ENCODE peak calls at places on chromosomes 1 and 21, in four cellular contexts. F is GM04503, Z is body of pancreas, P is NCI-H510A. O is an unnamed sample.
A peak's percentile ranks its signal among the peaks of the same experiment; 100 is the strongest.

GRCh38 chr1:201282931-201283829 is at the start of gene PKP1:
- DNase-seq in F (no peak), P (peak; percentile 81), Z (peak; percentile 59), O (peak; percentile 5)

GRCh38 chr1:230308039-230308438 is 118.1 kb downstream of the PGBD5 start:
- DNase-seq in P (no peak), Z (peak; percentile 94), F (no peak), O (peak; percentile 41)

GRCh38 chr1:188889166-188889565 is 1588.5 kb downstream of the BRINP3 start:
- DNase-seq in P (no peak), F (no peak), Z (no peak), O (no peak)

GRCh38 chr1:36175137-36176095 is 19.5 kb downstream of the MAP7D1 start:
- DNase-seq in F (no peak), Z (peak; percentile 78), P (peak; percentile 53), O (peak; percentile 23)

GRCh38 chr21:45613881-45614280 is 29.6 kb upstream of the PCBP3 start:
- DNase-seq in P (no peak), F (no peak), Z (no peak), O (no peak)

GRCh38 chr1:162062542-162063015 is 6.9 kb upstream of the NOS1AP start:
- DNase-seq in P (no peak), Z (peak; percentile 36), F (no peak), O (no peak)

GRCh38 chr1:77401384-77401783 is 119.6 kb downstream of the AK5 start:
- DNase-seq in P (no peak), F (no peak), Z (no peak), O (no peak)

GRCh38 chr1:50973875-50974617 is 4.0 kb downstream of the CDKN2C start:
- DNase-seq in F (no peak), P (no peak), Z (no peak), O (no peak)

GRCh38 chr1:190067592-190067991 is 410.1 kb downstream of the BRINP3 start:
- DNase-seq in Z (no peak), F (no peak), P (no peak), O (no peak)

GRCh38 chr1:13949571-13949970 is 249.6 kb downstream of the PRDM2 start:
- DNase-seq in P (no peak), F (no peak), Z (no peak), O (no peak)

GRCh38 chr1:29465755-29466154 is 229.4 kb downstream of the PTPRU start:
- DNase-seq in Z (no peak), P (no peak), F (no peak), O (no peak)

GRCh38 chr1:26111530-26112406 is at the start of gene PDIK1L:
- DNase-seq in Z (peak; percentile 94), F (peak; percentile 77), P (peak; percentile 91), O (peak; percentile 69)

GRCh38 chr1:85578321-85579295 is 2.0 kb upstream of the CCN1 start:
- DNase-seq in P (no peak), F (peak; percentile 99), Z (no peak), O (no peak)

GRCh38 chr1:201850053-201850397 is 21.1 kb downstream of the IPO9 start:
- DNase-seq in F (peak; percentile 81), P (no peak), Z (peak; percentile 12), O (no peak)

GRCh38 chr1:65174585-65174984 is 26.6 kb downstream of the AK4 start:
- DNase-seq in P (no peak), F (peak; percentile 83), Z (peak; percentile 39), O (no peak)

GRCh38 chr1:97384294-97384952 is 536.4 kb downstream of the DPYD start:
- DNase-seq in Z (no peak), F (peak; percentile 65), P (no peak), O (no peak)

GRCh38 chr1:17711962-17712361 is 43.2 kb upstream of the ACTL8 start:
- DNase-seq in Z (no peak), P (no peak), F (no peak), O (no peak)

GRCh38 chr21:45382698-45383000 is 22.3 kb upstream of the COL18A1 start:
- DNase-seq in Z (no peak), F (no peak), P (no peak), O (no peak)

GRCh38 chr1:56758135-56758534 is 61.1 kb downstream of the FYB2 start:
- DNase-seq in F (no peak), Z (peak; percentile 56), P (no peak), O (peak; percentile 8)

GRCh38 chr1:225896937-225897549 is 8.1 kb upstream of the LEFTY1 start:
- DNase-seq in P (peak; percentile 66), F (no peak), Z (peak; percentile 71), O (peak; percentile 16)

GRCh38 chr21:21230672-21231071 is 232.5 kb downstream of the NCAM2 start:
- DNase-seq in P (no peak), F (no peak), Z (no peak), O (no peak)

GRCh38 chr1:168135116-168135981 is 1.4 kb downstream of the GPR161 start:
- DNase-seq in Z (no peak), P (no peak), F (no peak), O (no peak)

GRCh38 chr1:42817976-42818375 is 779 bp upstream of the SVBP start:
- DNase-seq in Z (no peak), F (no peak), P (no peak), O (no peak)

GRCh38 chr1:39076127-39076798 is 50.1 kb downstream of the NDUFS5 start:
- DNase-seq in F (no peak), Z (peak; percentile 88), P (no peak), O (no peak)

GRCh38 chr21:33434770-33435360 is 31.7 kb downstream of the IFNGR2 start:
- DNase-seq in Z (no peak), P (no peak), F (peak; percentile 75), O (no peak)

GRCh38 chr1:236760986-236761385 is 34.1 kb upstream of the MTR start:
- DNase-seq in P (no peak), F (no peak), Z (no peak), O (no peak)

GRCh38 chr1:24866211-24867063 is 63.6 kb downstream of the RUNX3 start:
- DNase-seq in Z (no peak), P (no peak), F (no peak), O (no peak)

GRCh38 chr1:222104097-222104496 is 362.2 kb upstream of the DUSP10 start:
- DNase-seq in F (no peak), P (no peak), Z (no peak), O (no peak)

GRCh38 chr1:184755226-184756065 is 788 bp upstream of the EDEM3 start:
- DNase-seq in P (no peak), F (no peak), Z (peak; percentile 30), O (peak; percentile 31)

O was measured in SHP77 treated with DMSO at 0.1 percent for 48 hours.